ENCODE peak calls at places on chromosomes 11 and 22, in five cellular contexts. K is IMR-90, D is astrocyte, M is HCT116, X is mammary epithelial cell. G is an unnamed sample.

GRCh38 chr11:62708423-62709261 is 1.2 kb downstream of the GNG3 start:
- DNase-seq in M (no peak), K (no peak), X (peak; percentile 34), D (no peak), G (peak; percentile 44)

GRCh38 chr11:12122083-12122482 is 11.7 kb downstream of the MICAL2 start:
- DNase-seq in M (peak; percentile 48), X (no peak), K (no peak), D (no peak), G (no peak)

GRCh38 chr11:911031-911889 is 650 bp upstream of the CHID1 start:
- DNase-seq in K (peak; percentile 64), X (peak; percentile 38), D (peak; percentile 74), M (no peak), G (peak; percentile 62)

GRCh38 chr11:77039491-77040400 is 5.5 kb downstream of the B3GNT6 start:
- DNase-seq in X (peak; percentile 41), M (no peak), K (peak; percentile 33), D (peak; percentile 33), G (peak; percentile 59)

GRCh38 chr11:112785104-112785503 is 176.1 kb upstream of the NCAM1 start:
- DNase-seq in K (no peak), D (peak; percentile 80), X (no peak), M (no peak), G (no peak)

GRCh38 chr22:43312608-43313007 is 30.6 kb downstream of the SCUBE1 start:
- DNase-seq in D (no peak), K (no peak), M (no peak), X (no peak), G (no peak)

GRCh38 chr11:129436573-129436972 is 60.9 kb downstream of the BARX2 start:
- DNase-seq in D (no peak), X (no peak), K (no peak), M (no peak), G (no peak)

GRCh38 chr11:73177380-73178091 is 35.4 kb upstream of the FCHSD2 start:
- DNase-seq in X (peak; percentile 55), M (no peak), D (no peak), K (no peak), G (no peak)

GRCh38 chr22:23549198-23549595 is 30.9 kb downstream of the IGLL1 start:
- DNase-seq in D (no peak), X (no peak), M (no peak), K (no peak), G (no peak)

GRCh38 chr11:8601376-8602133 is 7.5 kb upstream of the STK33 start:
- DNase-seq in M (no peak), X (no peak), D (no peak), K (no peak), G (no peak)

GRCh38 chr11:74932169-74932568 is 16.7 kb downstream of the XRRA1 start:
- DNase-seq in X (peak; percentile 61), K (peak; percentile 84), M (no peak), D (peak; percentile 71), G (no peak)

GRCh38 chr11:124467376-124468061 is 22.0 kb upstream of the OR8B8 start:
- DNase-seq in K (peak; percentile 2), X (no peak), D (peak; percentile 0), M (no peak), G (no peak)

GRCh38 chr11:78958444-78958843 is 383.8 kb upstream of the NARS2 start:
- DNase-seq in X (no peak), D (no peak), K (no peak), M (no peak), G (no peak)

GRCh38 chr11:133893381-133893780 is 48.1 kb upstream of the SPATA19 start:
- DNase-seq in X (no peak), M (no peak), K (no peak), D (no peak), G (no peak)

GRCh38 chr11:72397333-72397732 is 37.0 kb downstream of the CLPB start:
- DNase-seq in K (no peak), D (no peak), M (no peak), X (no peak), G (no peak)

GRCh38 chr11:68983816-68984215 is 3.0 kb upstream of the MRGPRD start:
- DNase-seq in K (no peak), X (no peak), D (no peak), M (no peak), G (no peak)

GRCh38 chr11:1349074-1349931 is 39.9 kb upstream of the TOLLIP start:
- DNase-seq in K (no peak), M (no peak), X (no peak), D (no peak), G (no peak)

GRCh38 chr22:46501701-46502100 is 35.7 kb downstream of the CELSR1 start:
- DNase-seq in X (peak; percentile 83), D (peak; percentile 83), M (no peak), K (peak; percentile 76), G (no peak)

GRCh38 chr11:72581067-72581466 is 93.2 kb downstream of the PDE2A start:
- DNase-seq in M (no peak), D (no peak), K (no peak), X (no peak), G (no peak)

GRCh38 chr22:18116634-18117033 is 6.0 kb downstream of the TUBA8 start:
- DNase-seq in D (no peak), M (no peak), X (no peak), K (no peak), G (no peak)

GRCh38 chr11:119376197-119376847 is 5.2 kb downstream of the USP2 start:
- DNase-seq in M (no peak), D (no peak), K (peak; percentile 37), X (peak; percentile 79), G (no peak)

GRCh38 chr11:3043315-3043871 is 13.8 kb downstream of the CARS1 start:
- DNase-seq in M (no peak), X (no peak), D (peak; percentile 46), K (no peak), G (no peak)

GRCh38 chr11:3046641-3047040 is 10.6 kb downstream of the CARS1 start:
- DNase-seq in X (no peak), K (no peak), D (peak; percentile 8), M (no peak), G (no peak)

GRCh38 chr11:3046190-3046589 is 11.0 kb downstream of the CARS1 start:
- DNase-seq in K (no peak), D (no peak), M (no peak), X (no peak), G (no peak)

GRCh38 chr11:3044004-3044403 is 13.2 kb downstream of the CARS1 start:
- DNase-seq in X (no peak), K (peak; percentile 24), M (no peak), D (peak; percentile 30), G (no peak)

GRCh38 chr11:3044915-3045314 is 12.3 kb downstream of the CARS1 start:
- DNase-seq in D (no peak), K (no peak), X (no peak), M (no peak), G (no peak)
- H4K20me1 ChIP-seq in D (peaks cover 85% of the 10 kb centered on the region), K (peaks cover 98% of the 10 kb centered on the region), X (peaks cover 17% of the 10 kb centered on the region), M (no peaks in the 10 kb centered on the region), G (peaks cover 61% of the 10 kb centered on the region)

GRCh38 chr22:25843660-25844275 is 101.8 kb downstream of the MYO18B start:
- DNase-seq in D (no peak), M (no peak), X (no peak), K (no peak), G (no peak)
- H3K4me2 ChIP-seq in D (no peak overlapping the region), M (no peak overlapping the region), X (no peak overlapping the region), K (no peak overlapping the region), G (no peak overlapping the region)

GRCh38 chr22:26550498-26551033 is 38.3 kb upstream of the TFIP11 start:
- DNase-seq in D (peak; percentile 99), M (no peak), X (no peak), K (peak; percentile 98), G (no peak)

GRCh38 chr22:26551568-26551967 is 38.4 kb downstream of the TPST2 start:
- DNase-seq in X (no peak), D (no peak), M (no peak), K (no peak), G (no peak)

GRCh38 chr22:26548303-26548702 is 36.0 kb upstream of the TFIP11 start:
- DNase-seq in X (no peak), M (no peak), D (no peak), K (no peak), G (no peak)

GRCh38 chr22:26548984-26549383 is 36.7 kb upstream of the TFIP11 start:
- DNase-seq in X (peak; percentile 87), D (no peak), K (no peak), M (no peak), G (no peak)

DNA sequence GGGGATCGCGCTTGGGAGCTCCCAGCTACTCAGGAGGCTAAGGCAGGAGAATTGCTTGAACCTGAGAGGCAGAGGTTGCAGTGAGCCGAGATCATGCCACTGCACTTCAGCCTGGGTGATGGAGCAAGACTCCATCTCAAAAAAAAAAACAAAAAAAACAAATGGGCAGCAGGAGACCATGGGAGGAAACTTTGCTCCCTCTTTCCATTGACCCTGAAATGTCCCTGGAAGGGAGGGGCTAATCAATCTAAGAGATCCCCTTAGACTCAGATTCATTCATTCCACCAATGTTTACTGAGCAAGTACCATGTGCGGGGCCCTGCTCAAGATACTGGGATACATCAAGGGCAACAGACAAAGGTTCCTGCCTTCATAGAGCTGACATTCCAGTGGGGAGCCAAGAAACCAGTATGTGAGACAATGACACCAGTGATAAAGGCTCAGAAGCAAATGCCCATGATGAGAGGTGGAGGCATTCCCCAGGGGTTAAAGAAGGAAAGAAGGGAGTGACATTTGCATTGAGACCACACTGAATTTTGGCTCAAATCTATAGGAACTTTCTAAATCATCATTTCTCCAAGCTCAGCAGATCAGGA is 37.7 kb upstream of the TFIP11 start:
- DNase-seq in X (no peak), K (no peak), D (no peak), M (no peak), G (no peak)
- H4K20me1 ChIP-seq in X (no peaks in the 10 kb centered on the region), K (no peaks in the 10 kb centered on the region), D (peaks cover 16% of the 10 kb centered on the region), M (no peaks in the 10 kb centered on the region), G (no peaks in the 10 kb centered on the region)

GRCh38 chr22:22375586-22376351 is 131.2 kb downstream of the VPREB1 start:
- DNase-seq in X (no peak), M (no peak), K (no peak), D (no peak), G (no peak)
- H3K4me2 ChIP-seq in X (no peak overlapping the region), M (no peak overlapping the region), K (no peak overlapping the region), D (no peak overlapping the region), G (no peak overlapping the region)

GRCh38 chr11:2964782-2965181 is 27.3 kb downstream of the NAP1L4 start:
- DNase-seq in K (no peak), X (no peak), D (no peak), M (no peak), G (no peak)
- H4K20me1 ChIP-seq in K (peaks cover 17% of the 10 kb centered on the region), X (no peaks in the 10 kb centered on the region), D (peaks cover 69% of the 10 kb centered on the region), M (no peaks in the 10 kb centered on the region), G (peaks cover 30% of the 10 kb centered on the region)

GRCh38 chr22:39229688-39230260 is 15.0 kb downstream of the PDGFB start:
- DNase-seq in D (no peak), K (no peak), X (no peak), M (no peak), G (no peak)
- H3K4me2 ChIP-seq in D (no peak overlapping the region), K (no peak overlapping the region), X (no peak overlapping the region), M (no peak overlapping the region), G (no peak overlapping the region)